ENCODE peak calls at places on chromosomes 4 and X, in four cellular contexts. One of them, this sample, is unnamed. For H3K9me3, the result is how much of the 10 kb centered on the place peaks cover.

GRCh38 chrX:56794831-56795230 is 65.8 kb downstream of the NBDY start:
- DNase-seq in sigmoid colon: peak
- DNase-seq in endothelial cell of umbilical vein: no peak
- DNase-seq in IMR-90: no peak
- DNase-seq in this sample: no peak

GRCh38 chrX:102959471-102959870 is 22.4 kb downstream of the RAB40AL start:
- DNase-seq in IMR-90: peak
- DNase-seq in sigmoid colon: no peak
- DNase-seq in endothelial cell of umbilical vein: no peak
- DNase-seq in this sample: no peak

GRCh38 chr4:106261980-106262379 is 54.0 kb downstream of the TBCK start:
- DNase-seq in IMR-90: no peak
- DNase-seq in sigmoid colon: no peak
- DNase-seq in endothelial cell of umbilical vein: no peak
- DNase-seq in this sample: no peak

GRCh38 chr4:77927991-77928925 is 65.6 kb downstream of the MRPL1 start:
- DNase-seq in endothelial cell of umbilical vein: peak
- DNase-seq in IMR-90: peak
- DNase-seq in sigmoid colon: no peak
- DNase-seq in this sample: peak

GRCh38 chr4:123452585-123452984 is 56.0 kb downstream of the SPRY1 start:
- DNase-seq in IMR-90: peak
- DNase-seq in sigmoid colon: peak
- DNase-seq in endothelial cell of umbilical vein: peak
- DNase-seq in this sample: peak

GRCh38 chr4:19776021-19776459 is 475.7 kb upstream of the SLIT2 start:
- DNase-seq in sigmoid colon: no peak
- DNase-seq in IMR-90: peak
- DNase-seq in endothelial cell of umbilical vein: peak
- DNase-seq in this sample: no peak

GRCh38 chr4:88831063-88831462 is 133.4 kb upstream of the NAP1L5 start:
- DNase-seq in IMR-90: no peak
- DNase-seq in endothelial cell of umbilical vein: no peak
- DNase-seq in sigmoid colon: no peak
- DNase-seq in this sample: no peak

GRCh38 chr4:179582164-179582563 is 2139.9 kb upstream of the AGA start:
- DNase-seq in endothelial cell of umbilical vein: no peak
- DNase-seq in IMR-90: no peak
- DNase-seq in sigmoid colon: no peak
- DNase-seq in this sample: no peak

GRCh38 chrX:72308566-72309296 is 3.0 kb upstream of the CITED1 start:
- DNase-seq in IMR-90: peak
- DNase-seq in sigmoid colon: peak
- DNase-seq in endothelial cell of umbilical vein: peak
- DNase-seq in this sample: peak

GRCh38 chr4:156261230-156261629 is 307.6 kb upstream of the CTSO start:
- DNase-seq in endothelial cell of umbilical vein: no peak
- DNase-seq in sigmoid colon: no peak
- DNase-seq in IMR-90: no peak
- DNase-seq in this sample: no peak

GRCh38 chr4:100895572-100896197 is 377.9 kb upstream of the EMCN start:
- DNase-seq in IMR-90: no peak
- DNase-seq in sigmoid colon: no peak
- DNase-seq in endothelial cell of umbilical vein: peak
- DNase-seq in this sample: no peak

GRCh38 chrX:86013792-86014191 is 33.6 kb downstream of the CHM start:
- DNase-seq in endothelial cell of umbilical vein: no peak
- DNase-seq in IMR-90: no peak
- DNase-seq in sigmoid colon: no peak
- DNase-seq in this sample: no peak

GRCh38 chr4:8368998-8369397 is 71.5 kb downstream of the ACOX3 start:
- DNase-seq in endothelial cell of umbilical vein: no peak
- DNase-seq in sigmoid colon: no peak
- DNase-seq in IMR-90: no peak
- DNase-seq in this sample: no peak

GRCh38 chr4:79325436-79325835 is 425 bp downstream of the NAA11 start:
- DNase-seq in sigmoid colon: no peak
- DNase-seq in IMR-90: no peak
- DNase-seq in endothelial cell of umbilical vein: no peak
- DNase-seq in this sample: no peak

GRCh38 chr4:164924670-164925238 is 47.8 kb downstream of the APELA start:
- DNase-seq in sigmoid colon: no peak
- DNase-seq in IMR-90: no peak
- DNase-seq in endothelial cell of umbilical vein: no peak
- DNase-seq in this sample: no peak

GRCh38 chrX:68944211-68944610 is 115.4 kb downstream of the EFNB1 start:
- DNase-seq in IMR-90: no peak
- DNase-seq in sigmoid colon: peak
- DNase-seq in endothelial cell of umbilical vein: no peak
- DNase-seq in this sample: no peak

GRCh38 chrX:19616959-19617358 is 101.7 kb upstream of the MAP3K15 start:
- DNase-seq in IMR-90: peak
- DNase-seq in endothelial cell of umbilical vein: no peak
- DNase-seq in sigmoid colon: no peak
- DNase-seq in this sample: no peak

GRCh38 chr4:109025471-109026076 is 262.7 kb upstream of the ETNPPL start:
- DNase-seq in sigmoid colon: no peak
- DNase-seq in endothelial cell of umbilical vein: no peak
- DNase-seq in IMR-90: no peak
- DNase-seq in this sample: no peak

GRCh38 chrX:31271615-31272471 is 200.0 kb upstream of the FTHL17 start:
- DNase-seq in IMR-90: peak
- DNase-seq in sigmoid colon: no peak
- DNase-seq in endothelial cell of umbilical vein: no peak
- DNase-seq in this sample: no peak

GRCh38 chr4:175656615-175657014 is 155.4 kb downstream of the GPM6A start:
- DNase-seq in endothelial cell of umbilical vein: no peak
- DNase-seq in IMR-90: no peak
- DNase-seq in sigmoid colon: no peak
- DNase-seq in this sample: no peak

GRCh38 chr4:71862315-71862714 is 78.4 kb upstream of the GC start:
- DNase-seq in IMR-90: no peak
- DNase-seq in endothelial cell of umbilical vein: no peak
- DNase-seq in sigmoid colon: no peak
- DNase-seq in this sample: no peak
- H3K9me3 ChIP-seq in IMR-90: under half
- H3K9me3 ChIP-seq in endothelial cell of umbilical vein: under half
- H3K9me3 ChIP-seq in sigmoid colon: under half
- H3K9me3 ChIP-seq in this sample: under half

GRCh38 chr4:42655921-42656735 is 777 bp downstream of the ATP8A1 start:
- DNase-seq in endothelial cell of umbilical vein: peak
- DNase-seq in sigmoid colon: peak
- DNase-seq in IMR-90: no peak
- DNase-seq in this sample: peak

GRCh38 chr4:42654606-42655005 is 2.3 kb downstream of the ATP8A1 start:
- DNase-seq in sigmoid colon: no peak
- DNase-seq in endothelial cell of umbilical vein: peak
- DNase-seq in IMR-90: peak
- DNase-seq in this sample: peak

GRCh38 chr4:42656736-42656985 is 244 bp downstream of the ATP8A1 start:
- DNase-seq in IMR-90: no peak
- DNase-seq in endothelial cell of umbilical vein: no peak
- DNase-seq in sigmoid colon: no peak
- DNase-seq in this sample: no peak

GRCh38 chr4:42655248-42655647 is 1.7 kb downstream of the ATP8A1 start:
- DNase-seq in endothelial cell of umbilical vein: peak
- DNase-seq in sigmoid colon: no peak
- DNase-seq in IMR-90: no peak
- DNase-seq in this sample: no peak

DNA sequence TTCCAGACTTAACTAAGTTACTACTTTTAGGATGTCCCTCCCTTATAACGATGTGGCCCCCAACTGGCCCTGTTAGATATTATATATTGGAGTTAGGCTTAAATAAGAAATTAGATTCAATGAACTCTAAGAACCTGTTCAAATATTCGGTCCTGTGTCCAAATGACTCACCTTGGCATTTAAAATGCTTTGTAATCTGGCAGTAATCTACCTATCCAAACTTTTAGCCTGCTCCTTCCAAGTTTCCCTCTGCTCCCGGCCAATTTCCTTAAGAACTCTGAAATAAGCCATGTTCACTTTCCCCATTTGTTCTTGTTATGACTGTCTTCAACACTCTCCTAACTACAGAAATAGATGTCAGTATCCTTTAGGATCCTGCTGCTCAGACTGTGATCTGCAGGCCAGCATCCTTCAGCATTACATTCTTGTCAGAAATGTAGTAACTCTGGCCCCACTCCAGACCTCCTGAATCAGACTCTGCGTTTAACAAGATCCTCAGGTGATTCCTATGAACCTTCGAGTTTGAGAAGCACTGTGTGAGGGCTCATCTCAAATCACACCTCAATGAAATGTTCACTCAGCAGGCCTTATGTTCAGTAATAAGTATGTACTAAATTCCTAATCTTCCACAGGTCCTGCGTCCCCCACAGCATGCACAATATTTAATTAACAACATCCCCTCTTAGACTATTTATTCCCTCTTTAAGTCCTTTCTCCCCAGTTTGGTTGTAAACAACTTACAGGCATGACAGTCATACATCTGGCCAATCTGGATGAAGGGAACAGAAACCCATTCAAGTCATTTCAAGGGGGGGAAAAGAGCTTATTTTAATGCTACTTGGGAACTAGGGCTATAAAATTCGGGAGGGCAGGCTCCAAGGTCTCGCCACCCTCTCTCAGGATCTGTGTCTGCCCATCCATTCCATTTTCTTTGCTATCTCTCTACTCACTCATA is 3.0 kb downstream of the ATP8A1 start:
- DNase-seq in IMR-90: no peak
- DNase-seq in sigmoid colon: no peak
- DNase-seq in endothelial cell of umbilical vein: no peak
- DNase-seq in this sample: no peak
- H3K27ac ChIP-seq in IMR-90: no peak
- H3K27ac ChIP-seq in sigmoid colon: peak
- H3K27ac ChIP-seq in endothelial cell of umbilical vein: no peak
- H3K27ac ChIP-seq in this sample: peak

DNA sequence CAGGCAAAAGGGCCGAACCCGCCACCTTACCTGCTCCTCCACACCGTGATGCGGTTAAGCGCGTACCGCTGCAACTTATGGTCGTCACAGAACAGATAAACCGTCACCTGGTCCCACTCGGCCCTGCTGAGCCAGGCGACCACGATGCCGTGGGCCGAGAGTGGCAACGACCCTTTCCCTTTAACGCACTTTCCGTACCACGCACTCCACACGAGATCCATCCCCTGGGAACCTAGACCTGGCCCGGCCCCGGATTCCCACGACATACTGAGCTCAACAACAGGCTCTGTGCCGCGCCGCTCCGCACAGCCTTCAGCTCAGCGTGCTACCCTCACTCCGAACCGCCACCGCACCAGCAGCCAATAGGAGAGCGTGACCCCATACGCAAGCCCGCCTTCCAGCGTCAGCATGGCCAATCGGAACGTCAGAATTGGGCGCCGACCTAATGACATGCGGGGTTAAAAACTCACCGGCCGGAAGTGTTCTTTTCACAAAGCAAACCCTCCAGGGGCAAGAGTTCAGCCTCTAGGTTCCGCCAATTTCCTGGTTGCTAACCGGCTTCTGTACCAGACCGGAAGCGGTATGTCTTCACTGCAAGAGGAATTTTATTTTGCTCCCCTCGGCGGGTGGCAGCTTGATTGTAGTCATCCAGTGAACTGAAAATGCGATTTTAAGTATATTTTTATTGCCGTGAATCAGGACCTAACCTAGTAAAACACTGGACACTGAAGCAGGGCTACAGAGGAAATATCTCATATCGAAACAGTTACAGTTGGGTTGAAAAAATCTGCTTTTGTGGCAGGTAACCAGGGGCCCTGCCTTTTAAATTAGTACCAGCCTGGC is at the start of gene LAS1L:
- DNase-seq in endothelial cell of umbilical vein: peak
- DNase-seq in sigmoid colon: peak
- DNase-seq in IMR-90: peak
- DNase-seq in this sample: peak
- TF ChIP-seq POLR2A in endothelial cell of umbilical vein: no peak
- TF ChIP-seq POLR2A in sigmoid colon: no peak
- TF ChIP-seq POLR2A in IMR-90: peak
- TF ChIP-seq POLR2A in this sample: peak

GRCh38 chrX:40973619-40974018 is 111.6 kb upstream of the USP9X start:
- DNase-seq in sigmoid colon: no peak
- DNase-seq in IMR-90: no peak
- DNase-seq in endothelial cell of umbilical vein: no peak
- DNase-seq in this sample: no peak
- H3K9me3 ChIP-seq in sigmoid colon: under half
- H3K9me3 ChIP-seq in IMR-90: under half
- H3K9me3 ChIP-seq in endothelial cell of umbilical vein: under half
- H3K9me3 ChIP-seq in this sample: under half